ENCODE peak calls at places on chromosomes 11 and 22, in five cellular contexts. One of them, this sample, is unnamed.

GRCh38 chr11:117912497-117912896 is 16.7 kb downstream of the TMPRSS13 start:
- DNase-seq in activated T-cell treated with anti-CD3 and anti-CD28 coated beads for 24 hours: no peak
- DNase-seq in left ventricle myocardium superior: no peak
- DNase-seq in esophagus squamous epithelium: no peak
- DNase-seq in kidney glomerular epithelial cell: no peak
- DNase-seq in this sample: no peak

GRCh38 chr11:112564228-112564955 is 303.7 kb upstream of the PLET1 start:
- DNase-seq in esophagus squamous epithelium: no peak
- DNase-seq in activated T-cell treated with anti-CD3 and anti-CD28 coated beads for 24 hours: no peak
- DNase-seq in left ventricle myocardium superior: peak
- DNase-seq in kidney glomerular epithelial cell: no peak
- DNase-seq in this sample: no peak

GRCh38 chr11:12159351-12160099 is 49.1 kb downstream of the MICAL2 start:
- DNase-seq in left ventricle myocardium superior: no peak
- DNase-seq in activated T-cell treated with anti-CD3 and anti-CD28 coated beads for 24 hours: no peak
- DNase-seq in kidney glomerular epithelial cell: peak
- DNase-seq in esophagus squamous epithelium: no peak
- DNase-seq in this sample: no peak

GRCh38 chr11:29208117-29208516 is 808.7 kb downstream of the KCNA4 start:
- DNase-seq in esophagus squamous epithelium: no peak
- DNase-seq in activated T-cell treated with anti-CD3 and anti-CD28 coated beads for 24 hours: no peak
- DNase-seq in kidney glomerular epithelial cell: no peak
- DNase-seq in left ventricle myocardium superior: no peak
- DNase-seq in this sample: no peak

GRCh38 chr22:20324139-20324516 is 4.3 kb upstream of the DGCR6L start:
- DNase-seq in kidney glomerular epithelial cell: no peak
- DNase-seq in esophagus squamous epithelium: no peak
- DNase-seq in left ventricle myocardium superior: no peak
- DNase-seq in activated T-cell treated with anti-CD3 and anti-CD28 coated beads for 24 hours: no peak
- DNase-seq in this sample: no peak

GRCh38 chr11:103530257-103530656 is 421.0 kb downstream of the DYNC2H1 start:
- DNase-seq in kidney glomerular epithelial cell: no peak
- DNase-seq in left ventricle myocardium superior: no peak
- DNase-seq in esophagus squamous epithelium: no peak
- DNase-seq in activated T-cell treated with anti-CD3 and anti-CD28 coated beads for 24 hours: no peak
- DNase-seq in this sample: no peak

GRCh38 chr11:3853935-3854659 is 1.4 kb upstream of the STIM1 start:
- DNase-seq in left ventricle myocardium superior: peak
- DNase-seq in esophagus squamous epithelium: no peak
- DNase-seq in activated T-cell treated with anti-CD3 and anti-CD28 coated beads for 24 hours: peak
- DNase-seq in kidney glomerular epithelial cell: no peak
- DNase-seq in this sample: no peak

GRCh38 chr11:89625171-89625570 is 84.9 kb upstream of the TRIM77 start:
- DNase-seq in kidney glomerular epithelial cell: no peak
- DNase-seq in esophagus squamous epithelium: no peak
- DNase-seq in activated T-cell treated with anti-CD3 and anti-CD28 coated beads for 24 hours: no peak
- DNase-seq in left ventricle myocardium superior: no peak
- DNase-seq in this sample: no peak

GRCh38 chr22:46547883-46548244 is 10.4 kb upstream of the CELSR1 start:
- DNase-seq in activated T-cell treated with anti-CD3 and anti-CD28 coated beads for 24 hours: no peak
- DNase-seq in left ventricle myocardium superior: peak
- DNase-seq in esophagus squamous epithelium: no peak
- DNase-seq in kidney glomerular epithelial cell: peak
- DNase-seq in this sample: no peak

GRCh38 chr22:38935023-38935422 is 22.4 kb upstream of the APOBEC3A start:
- DNase-seq in esophagus squamous epithelium: no peak
- DNase-seq in activated T-cell treated with anti-CD3 and anti-CD28 coated beads for 24 hours: no peak
- DNase-seq in kidney glomerular epithelial cell: peak
- DNase-seq in left ventricle myocardium superior: peak
- DNase-seq in this sample: peak

GRCh38 chr11:6647282-6647679 is 8.3 kb downstream of the DCHS1 start:
- DNase-seq in activated T-cell treated with anti-CD3 and anti-CD28 coated beads for 24 hours: no peak
- DNase-seq in esophagus squamous epithelium: no peak
- DNase-seq in left ventricle myocardium superior: peak
- DNase-seq in kidney glomerular epithelial cell: no peak
- DNase-seq in this sample: no peak

GRCh38 chr11:2265854-2266585 is 4.4 kb downstream of the ASCL2 start:
- DNase-seq in activated T-cell treated with anti-CD3 and anti-CD28 coated beads for 24 hours: no peak
- DNase-seq in esophagus squamous epithelium: no peak
- DNase-seq in kidney glomerular epithelial cell: no peak
- DNase-seq in left ventricle myocardium superior: no peak
- DNase-seq in this sample: no peak

GRCh38 chr11:66420671-66421476 is at the start of gene NPAS4:
- DNase-seq in esophagus squamous epithelium: no peak
- DNase-seq in activated T-cell treated with anti-CD3 and anti-CD28 coated beads for 24 hours: no peak
- DNase-seq in left ventricle myocardium superior: no peak
- DNase-seq in kidney glomerular epithelial cell: no peak
- DNase-seq in this sample: no peak

GRCh38 chr11:94938399-94939055 is 34.8 kb downstream of the CWC15 start:
- DNase-seq in esophagus squamous epithelium: no peak
- DNase-seq in kidney glomerular epithelial cell: peak
- DNase-seq in left ventricle myocardium superior: peak
- DNase-seq in activated T-cell treated with anti-CD3 and anti-CD28 coated beads for 24 hours: no peak
- DNase-seq in this sample: no peak

GRCh38 chr22:36540867-36541642 is 12.1 kb upstream of the EIF3D start:
- DNase-seq in kidney glomerular epithelial cell: peak
- DNase-seq in esophagus squamous epithelium: no peak
- DNase-seq in left ventricle myocardium superior: no peak
- DNase-seq in activated T-cell treated with anti-CD3 and anti-CD28 coated beads for 24 hours: no peak
- DNase-seq in this sample: no peak

GRCh38 chr11:9617960-9618359 is 44.5 kb downstream of the WEE1 start:
- DNase-seq in kidney glomerular epithelial cell: no peak
- DNase-seq in activated T-cell treated with anti-CD3 and anti-CD28 coated beads for 24 hours: no peak
- DNase-seq in left ventricle myocardium superior: no peak
- DNase-seq in esophagus squamous epithelium: no peak
- DNase-seq in this sample: no peak